ENCODE peak calls at places on chromosomes 6 and 20, in four cellular contexts. V is kidney; G is NT2/D1; K is CD4-positive, alpha-beta memory T cell. X is an unnamed sample.

GRCh38 chr6:159686697-159687096 is 6.3 kb downstream of the SOD2 start:
- DNase-seq in V (no peak), G (no peak), K (no peak), X (no peak)

GRCh38 chr6:20943922-20944321 is 409.7 kb downstream of the CDKAL1 start:
- DNase-seq in V (no peak), G (no peak), K (no peak), X (no peak)

GRCh38 chr6:109456710-109457595 is 1.4 kb upstream of the MICAL1 start:
- DNase-seq in V (no peak), G (no peak), K (no peak), X (peak; percentile 42)

GRCh38 chr20:4637081-4637797 is 84.5 kb upstream of the PRND start:
- DNase-seq in V (no peak), G (no peak), K (no peak), X (peak; percentile 13)

GRCh38 chr6:160435935-160436334 is 87.8 kb downstream of the SLC22A3 start:
- DNase-seq in V (no peak), G (no peak), K (no peak), X (no peak)

GRCh38 chr6:36268478-36269248 is 1.2 kb upstream of the PNPLA1 start:
- DNase-seq in V (no peak), G (no peak), K (no peak), X (no peak)

GRCh38 chr6:34115396-34116314 is 30.2 kb downstream of the GRM4 start:
- DNase-seq in V (no peak), G (no peak), K (peak; percentile 9), X (peak; percentile 94)

GRCh38 chr6:12034831-12035230 is 22.7 kb downstream of the HIVEP1 start:
- DNase-seq in V (no peak), G (no peak), K (no peak), X (no peak)

GRCh38 chr20:37299718-37300529 is 10.5 kb downstream of the MANBAL start:
- DNase-seq in V (no peak), G (no peak), K (no peak), X (no peak)

GRCh38 chr6:24940311-24940917 is 4.7 kb upstream of the RIPOR2 start:
- DNase-seq in V (no peak), G (no peak), K (no peak), X (no peak)
- H3K36me3 ChIP-seq in V (no peaks in the 10 kb centered on the region), G (no peaks in the 10 kb centered on the region), K (no peaks in the 10 kb centered on the region), X (no peaks in the 10 kb centered on the region)

GRCh38 chr20:47785321-47785899 is at the start of gene SULF2:
- DNase-seq in V (peak; percentile 85), G (no peak), K (no peak), X (peak; percentile 87)
- H3K4me3 ChIP-seq in V (peak within 1 kb of the TSS; percentile 72), G (peak within 1 kb of the TSS; percentile 74), K (no peak within 1 kb of the TSS), X (peak within 1 kb of the TSS; percentile 57)

GRCh38 chr6:44310241-44310640 is 2.9 kb downstream of the AARS2 start:
- DNase-seq in V (no peak), G (no peak), K (no peak), X (no peak)
- H3K36me3 ChIP-seq in V (peaks cover 9% of the 10 kb centered on the region), G (peaks cover 68% of the 10 kb centered on the region), K (peaks cover 37% of the 10 kb centered on the region), X (peaks cover 43% of the 10 kb centered on the region)

DNA sequence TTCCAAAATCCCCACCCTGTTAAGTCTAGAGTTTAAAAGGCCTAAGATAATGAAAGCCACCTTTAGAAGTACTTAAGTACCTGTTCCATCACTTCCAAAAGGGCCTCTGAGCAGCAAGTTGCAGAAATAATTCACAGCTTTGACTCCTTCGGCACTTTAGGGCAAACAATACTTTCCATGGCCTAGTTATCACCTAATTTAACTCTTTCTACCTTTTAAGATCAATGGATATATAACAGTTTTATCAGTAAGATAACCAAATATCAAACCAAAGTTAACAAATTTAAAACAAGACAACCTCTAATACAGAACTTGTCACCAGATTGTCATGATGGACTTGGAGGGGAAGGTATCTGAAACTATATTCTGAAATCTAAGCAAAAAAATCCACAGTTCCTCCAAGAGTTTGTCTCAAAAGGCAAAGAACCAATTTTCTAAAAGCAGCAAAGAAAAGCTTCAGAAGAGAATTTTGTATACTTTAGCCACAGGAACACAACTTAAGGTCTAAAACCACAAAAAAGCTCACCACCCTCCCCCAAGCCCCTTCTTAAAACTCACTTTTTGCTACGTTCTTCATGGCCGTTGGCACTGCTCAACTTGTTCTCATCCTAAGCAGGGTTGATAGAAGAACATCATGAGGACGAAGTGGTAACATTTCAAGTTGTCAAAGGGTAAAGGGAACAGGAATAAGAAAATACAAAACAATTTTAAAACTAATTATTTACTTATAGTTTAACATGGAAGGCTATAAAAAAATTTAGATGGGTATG is 3.5 kb downstream of the RBM39 start:
- DNase-seq in V (no peak), G (no peak), K (no peak), X (no peak)
- H3K4me3 ChIP-seq in V (peak overlapping the region; percentile 12), G (no peak overlapping the region), K (no peak overlapping the region), X (no peak overlapping the region)

DNA sequence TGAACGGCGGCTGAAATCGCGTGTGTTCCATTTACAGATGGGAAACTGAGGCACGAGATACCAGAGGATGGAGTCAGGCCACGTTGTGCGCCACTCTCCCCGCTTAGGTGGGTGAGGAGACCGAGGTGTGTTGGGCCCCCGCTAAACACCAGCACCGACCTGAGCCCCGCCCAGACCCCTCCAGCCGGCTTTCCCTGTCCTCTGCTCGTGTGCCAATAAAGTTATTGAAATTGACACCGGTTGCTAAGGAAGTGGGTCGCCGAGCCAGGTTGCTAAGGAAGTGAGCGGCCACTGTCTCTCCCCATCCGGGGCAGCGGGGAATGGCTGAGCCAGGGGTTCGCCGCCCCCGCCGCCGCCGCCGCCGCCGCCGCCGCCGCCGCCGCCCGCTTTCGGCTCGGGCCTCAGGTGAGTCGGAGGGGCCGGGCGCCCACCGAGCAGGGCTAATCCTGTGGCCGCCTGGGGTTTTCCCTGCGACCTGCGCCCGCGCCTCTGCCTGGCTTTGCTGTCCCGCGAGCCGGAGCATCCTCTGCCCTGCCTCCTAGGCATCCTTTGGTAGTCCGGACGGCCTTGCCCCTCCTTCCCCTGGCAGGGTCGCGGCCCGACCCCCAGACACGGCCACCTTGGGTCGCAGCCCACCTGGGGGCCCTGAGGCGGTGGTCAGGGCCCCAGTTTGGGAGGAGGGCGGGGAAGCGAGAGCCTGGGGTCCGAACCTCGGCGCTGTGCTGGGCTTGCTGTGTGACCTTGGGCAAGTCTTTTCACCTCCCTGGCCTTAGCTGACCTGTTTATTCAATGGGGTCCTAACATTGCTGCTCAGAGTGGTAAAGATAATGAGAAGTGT is at the start of gene KIF3B:
- DNase-seq in V (peak; percentile 95), G (peak; percentile 57), K (peak; percentile 89), X (peak; percentile 98)
- H3K36me3 ChIP-seq in V (no peaks in the 10 kb centered on the region), G (peaks cover 8% of the 10 kb centered on the region), K (no peaks in the 10 kb centered on the region), X (no peaks in the 10 kb centered on the region)

DNA sequence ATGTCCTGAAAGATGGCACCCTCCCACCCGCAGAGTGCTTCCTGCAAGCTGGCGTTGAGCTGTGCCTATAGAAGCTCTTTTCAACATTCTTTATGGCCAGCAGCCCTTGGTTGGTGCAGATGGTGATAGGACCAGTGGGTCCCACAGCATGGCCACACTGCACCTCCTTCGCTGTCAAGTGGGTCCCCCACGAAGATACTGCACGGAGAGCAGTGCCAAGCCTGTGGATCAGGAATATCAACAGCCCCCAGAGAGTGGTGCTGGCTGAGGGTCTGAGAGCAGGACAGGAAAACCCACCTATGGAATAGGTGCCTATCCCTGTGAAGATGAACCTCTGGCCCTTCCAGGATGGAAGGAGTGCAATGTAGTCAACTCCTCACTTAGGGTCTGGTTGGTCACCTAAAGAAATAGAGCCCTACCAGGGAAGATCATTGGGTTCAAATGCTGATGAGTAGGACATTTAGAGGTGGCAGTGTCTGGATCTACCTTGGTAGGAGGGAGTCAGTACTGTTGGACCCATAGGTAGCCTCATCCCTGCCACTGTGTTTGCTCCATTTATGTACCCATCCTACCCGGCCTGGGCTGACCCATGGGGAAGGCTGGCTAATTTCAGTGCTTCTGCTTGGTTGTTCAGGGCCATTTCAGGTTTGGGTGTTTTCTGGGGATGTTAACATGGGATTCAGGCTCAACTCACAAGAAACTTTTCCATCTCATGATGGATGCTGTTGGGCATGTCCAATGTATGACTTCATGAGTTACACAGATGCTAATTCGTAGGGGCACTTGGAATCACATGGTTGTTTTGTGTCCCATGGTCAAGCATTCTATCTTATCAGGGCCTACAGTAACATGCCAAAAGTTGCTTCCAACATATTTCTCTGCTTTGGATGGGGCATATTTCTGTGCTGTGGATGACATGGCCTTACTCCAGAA is 33.4 kb upstream of the MICB start:
- DNase-seq in V (no peak), G (no peak), K (no peak), X (no peak)
- H3K4me3 ChIP-seq in V (peak overlapping the region; percentile 70), G (no peak overlapping the region), K (peak overlapping the region; percentile 85), X (no peak overlapping the region)

GRCh38 chr20:35015863-35016193 is 60.2 kb downstream of the MYH7B start:
- DNase-seq in V (no peak), G (no peak), K (no peak), X (no peak)

GRCh38 chr20:35014537-35014936 is 58.9 kb downstream of the MYH7B start:
- DNase-seq in V (no peak), G (no peak), K (no peak), X (no peak)

GRCh38 chr20:35012227-35013069 is 56.8 kb downstream of the MYH7B start:
- DNase-seq in V (no peak), G (no peak), K (no peak), X (no peak)

GRCh38 chr20:35011589-35012226 is 56.0 kb downstream of the MYH7B start:
- DNase-seq in V (no peak), G (no peak), K (no peak), X (no peak)

DNA sequence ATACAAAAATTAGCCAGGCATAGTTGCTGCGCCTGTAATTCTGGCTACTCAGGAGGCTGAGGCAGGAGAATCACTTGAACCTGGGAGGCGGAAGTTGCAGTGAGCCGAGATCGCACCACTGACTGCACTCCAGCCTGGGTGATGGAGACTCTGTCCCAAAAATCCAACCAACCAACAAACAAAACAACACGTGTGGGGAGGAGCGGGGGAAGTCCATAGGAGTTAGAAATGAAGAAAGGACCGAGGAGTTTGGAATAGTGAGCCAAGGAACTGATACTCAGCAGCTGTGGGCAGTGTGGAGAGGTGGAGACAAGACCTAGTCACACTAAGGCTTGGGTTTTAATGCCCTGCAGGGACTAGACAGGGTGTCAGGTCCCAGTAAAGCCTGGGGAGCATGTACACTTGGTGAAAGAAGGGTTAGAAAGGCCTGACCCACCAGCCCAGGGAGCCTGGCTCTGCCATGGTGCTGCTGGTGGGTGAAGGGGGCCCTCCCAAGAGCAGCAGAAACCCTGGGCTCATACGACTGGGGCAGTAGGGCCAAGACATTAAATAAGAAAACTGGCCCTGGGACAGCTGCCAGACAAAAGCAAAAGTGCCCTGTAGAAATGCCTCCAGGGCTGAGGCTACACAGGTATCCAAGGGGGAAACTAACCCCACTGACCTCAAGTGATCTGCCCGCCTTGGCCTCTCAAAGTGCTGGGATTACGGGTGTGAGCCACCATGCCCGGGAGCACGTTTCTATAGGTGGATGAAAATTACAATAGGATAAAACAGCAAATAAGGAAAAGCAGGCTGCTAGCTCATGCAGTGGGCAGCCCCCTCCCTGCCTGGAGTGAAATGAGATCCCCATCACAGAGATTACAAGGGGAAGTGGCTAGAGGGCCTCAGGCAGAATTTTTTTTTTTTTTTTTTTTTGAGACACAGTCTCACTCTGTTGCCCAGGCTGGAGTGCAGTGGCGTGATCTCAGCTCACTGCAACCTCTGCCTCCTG is 58.0 kb downstream of the MYH7B start:
- DNase-seq in V (no peak), G (no peak), K (no peak), X (no peak)
- H3K36me3 ChIP-seq in V (peaks cover 36% of the 10 kb centered on the region), G (peaks cover 88% of the 10 kb centered on the region), K (peaks cover 66% of the 10 kb centered on the region), X (peaks cover 52% of the 10 kb centered on the region)

X was measured in H7.